ENCODE peak calls at places on chromosomes 6 and 20, in ten cellular contexts. S is NCI-H1417; T is M059J; W is dorsolateral prefrontal cortex; I is activated CD4-positive, alpha-beta T cell treated with anti-CD3 and anti-CD28 coated beads, Interleukin-2, amount 10 ng/mL, durations not matched to agents 7 days and 5 days; M is kidney tubule cell; L is activated T-cell treated with anti-CD3 and anti-CD28 coated beads, Interleukin-2, amount 50 U/mL, for 48 hours; R is mucosa of gallbladder; C is astrocyte of the hippocampus; F is mesothelial cell of epicardium. E is an unnamed sample.

GRCh38 chr6:53437557-53438202 is 88.9 kb upstream of the ELOVL5 start:
- DNase-seq in S (peak), T (peak), W (no peak), I (peak), M (peak), L (peak), R (peak), C (peak), F (no peak), E (peak)

GRCh38 chr6:15025416-15025815 is 220.5 kb upstream of the JARID2 start:
- DNase-seq in S (no peak), T (no peak), W (no peak), I (no peak), M (no peak), L (no peak), R (no peak), C (no peak), F (no peak), E (no peak)

GRCh38 chr6:33430991-33431879 is 11.4 kb downstream of the SYNGAP1 start:
- DNase-seq in S (peak), T (peak), W (peak), I (peak), M (peak), L (peak), R (peak), C (peak), F (no peak), E (peak)

GRCh38 chr6:105458061-105458460 is 55.2 kb upstream of the PREP start:
- DNase-seq in S (no peak), T (no peak), W (no peak), I (no peak), M (no peak), L (no peak), R (no peak), C (no peak), F (no peak), E (no peak)

GRCh38 chr6:98547634-98548033 is 286.7 kb upstream of the POU3F2 start:
- DNase-seq in S (peak), T (peak), W (no peak), I (no peak), M (no peak), L (no peak), R (no peak), C (peak), F (no peak), E (no peak)

GRCh38 chr20:45055056-45055455 is 45.9 kb downstream of the KCNS1 start:
- DNase-seq in S (no peak), T (no peak), W (no peak), I (no peak), M (no peak), L (no peak), R (no peak), C (no peak), F (no peak), E (no peak)

GRCh38 chr20:23551383-23551782 is 16.9 kb downstream of the CST9L start:
- DNase-seq in S (no peak), T (no peak), W (no peak), I (no peak), M (no peak), L (no peak), R (no peak), C (no peak), F (no peak), E (no peak)

GRCh38 chr6:122779672-122780066 is at the start of gene FABP7:
- DNase-seq in S (no peak), T (no peak), W (no peak), I (no peak), M (no peak), L (no peak), R (no peak), C (no peak), F (no peak), E (no peak)

E was measured in astrocyte of the spinal cord.